ENCODE peak calls at places on chromosomes 13 and 19, in five cellular contexts. B is GM23338, J is A549, F is K562, U is HCT116. L is an unnamed sample.

GRCh38 chr19:33465371-33465770 is 56.2 kb downstream of the PEPD start:
- DNase-seq in B (no peak), J (no peak), F (no peak), U (no peak), L (no peak)

GRCh38 chr13:82571653-82572052 is 1310.6 kb downstream of the SLITRK1 start:
- DNase-seq in B (no peak), J (no peak), F (no peak), U (no peak), L (no peak)

GRCh38 chr19:344625-345319 is at the start of gene MIER2:
- DNase-seq in B (peak), J (peak), F (peak), U (peak), L (no peak)

GRCh38 chr13:25181597-25181996 is 9.5 kb upstream of the AMER2 start:
- DNase-seq in B (no peak), J (no peak), F (no peak), U (no peak), L (no peak)

GRCh38 chr19:12065100-12065538 is 588 bp downstream of the ZNF844 start:
- DNase-seq in B (peak), J (no peak), F (peak), U (no peak), L (no peak)

GRCh38 chr19:4446801-4447200 is 10.8 kb downstream of the UBXN6 start:
- DNase-seq in B (no peak), J (no peak), F (no peak), U (no peak), L (no peak)

GRCh38 chr13:77274126-77274525 is 52.8 kb downstream of the MYCBP2 start:
- DNase-seq in B (no peak), J (no peak), F (no peak), U (no peak), L (no peak)

GRCh38 chr13:38053896-38054295 is 184.3 kb upstream of the TRPC4 start:
- DNase-seq in B (no peak), J (no peak), F (no peak), U (no peak), L (no peak)

GRCh38 chr13:66224644-66225043 is 1005.5 kb downstream of the PCDH9 start:
- DNase-seq in B (peak), J (no peak), F (no peak), U (no peak), L (no peak)

GRCh38 chr19:35609881-35610353 is 2.6 kb upstream of the HAUS5 start:
- DNase-seq in B (no peak), J (no peak), F (no peak), U (no peak), L (no peak)

GRCh38 chr19:35206379-35206778 is 22.2 kb downstream of the FAM187B start:
- DNase-seq in B (no peak), J (no peak), F (peak), U (no peak), L (no peak)

GRCh38 chr13:51724721-51725120 is 79.2 kb downstream of the DHRS12 start:
- DNase-seq in B (no peak), J (no peak), F (no peak), U (no peak), L (no peak)

GRCh38 chr19:5387472-5387871 is 46.9 kb upstream of the PTPRS start:
- DNase-seq in B (no peak), J (no peak), F (no peak), U (no peak), L (no peak)

GRCh38 chr13:22298530-22298929 is 627.7 kb downstream of the FGF9 start:
- DNase-seq in B (peak), J (no peak), F (no peak), U (no peak), L (no peak)
- TF ChIP-seq REST in B (no peak), J (no peak), F (no peak), U (no peak), L (no peak)

DNA sequence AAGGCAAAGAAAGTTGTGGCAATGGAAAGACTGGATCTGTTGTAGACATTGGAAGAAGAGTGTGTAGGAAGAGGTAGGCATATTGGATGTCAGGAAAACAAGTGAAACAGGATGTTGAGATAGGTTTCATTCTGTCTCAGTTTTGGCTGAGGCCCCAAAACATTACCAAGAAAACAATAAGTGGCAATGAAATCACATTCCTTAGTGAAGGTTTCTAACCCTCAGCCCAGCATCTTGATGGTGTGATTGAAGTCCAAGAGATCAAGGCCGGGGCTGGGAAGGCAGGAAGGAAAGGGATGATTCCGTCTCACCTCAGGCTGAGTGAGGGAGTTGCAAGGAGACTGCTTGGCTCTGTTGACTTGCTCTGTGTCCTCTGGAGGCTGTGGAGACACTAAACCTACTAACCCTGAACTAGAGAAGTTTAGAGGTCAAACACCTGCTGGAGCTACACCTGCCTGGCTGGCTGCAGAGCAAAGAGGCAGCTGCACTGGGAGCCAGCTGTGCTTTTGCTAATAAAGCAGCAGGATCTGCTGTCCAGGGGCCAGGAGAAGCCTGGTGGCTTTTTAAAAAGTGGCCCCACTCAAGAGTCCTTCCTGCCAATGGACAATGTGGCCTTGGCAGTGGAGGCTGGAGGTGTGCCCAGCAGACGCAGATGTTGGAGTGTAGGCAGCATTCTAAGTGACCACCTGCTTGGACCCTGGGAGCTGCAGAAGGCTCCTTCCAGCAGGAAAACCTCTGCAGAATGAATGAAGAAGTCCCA is 53.6 kb downstream of the DGKH start:
- DNase-seq in B (no peak), J (no peak), F (no peak), U (no peak), L (no peak)
- TF ChIP-seq REST in B (no peak), J (no peak), F (no peak), U (no peak), L (no peak)

DNA sequence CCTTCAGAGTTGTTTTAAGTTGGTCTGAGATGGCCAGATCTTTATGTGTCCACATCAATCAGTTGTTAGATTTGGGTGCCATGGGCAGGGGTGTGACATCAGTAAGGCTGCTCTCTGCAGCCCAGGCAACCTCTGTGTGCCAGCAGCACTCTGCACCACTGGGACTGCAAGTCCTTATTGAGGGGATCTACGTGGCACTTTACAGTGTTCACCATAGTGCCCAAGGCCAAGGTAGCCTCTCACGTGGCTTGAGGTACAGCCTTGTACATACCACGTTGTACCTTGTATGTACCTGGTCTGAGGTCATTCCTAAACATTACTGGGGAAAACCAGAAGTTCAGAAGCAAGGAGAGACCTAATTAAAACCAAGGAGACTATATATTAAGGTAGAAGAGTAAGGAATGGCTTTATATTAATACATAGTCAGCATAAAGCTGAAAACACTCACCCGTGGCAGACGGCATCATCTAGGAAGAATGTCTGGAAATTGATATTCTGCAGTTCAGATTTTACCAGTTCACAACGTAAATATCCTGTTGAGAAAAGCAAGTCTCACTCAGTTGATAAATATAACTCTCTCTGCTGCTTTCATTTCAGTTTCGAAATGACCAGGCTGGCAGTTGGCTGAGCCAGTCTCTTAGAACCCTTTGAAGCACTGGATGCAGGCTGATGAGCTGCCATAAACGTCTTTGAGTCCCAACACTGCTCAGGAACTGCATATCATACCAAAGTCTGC is 128.8 kb downstream of the ZDHHC20 start:
- DNase-seq in B (no peak), J (no peak), F (no peak), U (no peak), L (no peak)
- TF ChIP-seq REST in B (no peak), J (no peak), F (no peak), U (no peak), L (no peak)

DNA sequence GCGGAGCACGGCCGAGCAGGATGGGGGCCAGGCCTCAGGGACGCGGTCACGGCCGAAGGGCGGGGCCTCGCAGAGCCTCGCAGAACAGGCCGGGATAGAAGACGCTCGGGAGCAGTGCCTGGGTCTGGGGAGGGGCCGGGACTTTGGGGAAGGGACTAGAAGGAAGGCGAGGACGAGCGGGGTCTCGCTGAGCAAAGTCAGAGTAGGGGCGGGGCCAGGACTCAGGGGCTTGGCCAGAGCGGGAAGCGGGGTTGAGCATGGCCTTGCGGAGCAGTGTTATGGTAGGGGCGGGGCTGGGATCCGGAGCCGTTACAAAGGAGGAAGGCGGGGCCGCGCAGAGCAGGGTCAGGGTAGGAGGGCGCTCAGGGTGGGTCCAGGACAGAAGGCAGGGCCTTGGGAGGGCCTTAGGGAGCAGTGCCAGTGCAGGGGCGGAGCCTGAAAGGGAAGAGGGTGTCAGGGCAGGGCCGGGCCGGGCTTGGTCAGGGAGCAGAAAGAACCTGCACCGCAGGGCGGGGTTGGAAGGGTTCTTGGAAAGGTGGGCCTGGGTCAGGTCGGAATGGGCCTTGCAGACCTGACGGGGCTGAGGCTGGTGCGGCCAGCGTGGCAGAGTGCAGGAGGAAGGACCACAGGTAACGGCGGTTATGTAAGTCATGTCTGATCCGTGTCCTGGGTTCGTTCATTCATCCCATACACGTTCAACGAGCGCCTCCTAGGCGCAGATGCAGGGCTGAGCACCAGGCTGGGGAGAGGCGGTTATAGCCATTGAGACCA is 535 bp upstream of the ATP8B3 start:
- DNase-seq in B (peak), J (peak), F (peak), U (peak), L (peak)
- TF ChIP-seq REST in B (no peak), J (no peak), F (no peak), U (no peak), L (no peak)

GRCh38 chr19:48856921-48857320 is 11.5 kb downstream of the PLEKHA4 start:
- DNase-seq in B (no peak), J (no peak), F (no peak), U (no peak), L (no peak)

GRCh38 chr19:48862827-48863226 is 5.6 kb downstream of the PLEKHA4 start:
- DNase-seq in B (no peak), J (no peak), F (no peak), U (no peak), L (no peak)

GRCh38 chr19:48858984-48859710 is 9.3 kb downstream of the PLEKHA4 start:
- DNase-seq in B (peak), J (no peak), F (peak), U (no peak), L (no peak)

GRCh38 chr19:48859711-48860572 is 8.5 kb downstream of the PLEKHA4 start:
- DNase-seq in B (peak), J (peak), F (peak), U (no peak), L (no peak)

GRCh38 chr19:48861313-48861712 is 7.1 kb downstream of the PLEKHA4 start:
- DNase-seq in B (no peak), J (no peak), F (no peak), U (no peak), L (no peak)
- TF ChIP-seq REST in B (no peak), J (no peak), F (no peak), U (no peak), L (no peak)

L was measured in Panc1.